ENCODE peak calls at places on chromosomes 4 and X, in six cellular contexts. Y is A549; T is CD8-positive, alpha-beta memory T cell; V is PC-3; P is Karpas-422; Z is kidney. Q is an unnamed sample.

GRCh38 chr4:160848901-160849735 is 1314.7 kb downstream of the FSTL5 start:
- DNase-seq in Y (peak), T (no peak), V (peak), P (no peak), Z (no peak), Q (no peak)

GRCh38 chr4:40471923-40472322 is 136.8 kb downstream of the CHRNA9 start:
- DNase-seq in Y (no peak), T (no peak), V (peak), P (no peak), Z (no peak), Q (no peak)

GRCh38 chr4:168615294-168615693 is 118.4 kb downstream of the PALLD start:
- DNase-seq in Y (no peak), T (no peak), V (peak), P (no peak), Z (no peak), Q (no peak)

GRCh38 chr4:30901781-30902479 is 181.8 kb downstream of the PCDH7 start:
- DNase-seq in Y (no peak), T (no peak), V (no peak), P (no peak), Z (no peak), Q (no peak)

GRCh38 chrX:140764401-140764919 is 54.9 kb downstream of the LINC00632 start:
- DNase-seq in Y (peak), T (no peak), V (peak), P (no peak), Z (peak), Q (peak)

GRCh38 chr4:85029453-85029852 is 63.0 kb upstream of the WDFY3 start:
- DNase-seq in Y (no peak), T (no peak), V (no peak), P (no peak), Z (no peak), Q (no peak)

GRCh38 chrX:39253551-39253950 is 452.3 kb downstream of the MID1IP1 start:
- DNase-seq in Y (no peak), T (no peak), V (peak), P (no peak), Z (no peak), Q (no peak)

GRCh38 chrX:37905436-37906147 is 58.2 kb upstream of the DYNLT3 start:
- DNase-seq in Y (peak), T (no peak), V (no peak), P (no peak), Z (peak), Q (no peak)

GRCh38 chrX:146707781-146708180 is 101.8 kb upstream of the CXorf51B start:
- DNase-seq in Y (no peak), T (no peak), V (no peak), P (no peak), Z (no peak), Q (no peak)

GRCh38 chrX:8815460-8816065 is 14.4 kb upstream of the FAM9A start:
- DNase-seq in Y (peak), T (no peak), V (peak), P (peak), Z (no peak), Q (peak)

GRCh38 chr4:156676116-156676851 is 295.3 kb downstream of the PDGFC start:
- DNase-seq in Y (no peak), T (no peak), V (peak), P (no peak), Z (no peak), Q (no peak)

GRCh38 chrX:134172588-134173259 is 64.3 kb upstream of the CCDC160 start:
- DNase-seq in Y (peak), T (no peak), V (no peak), P (no peak), Z (peak), Q (no peak)

GRCh38 chr4:73855406-73855805 is 2.3 kb downstream of the PF4V1 start:
- DNase-seq in Y (no peak), T (no peak), V (no peak), P (no peak), Z (no peak), Q (no peak)

GRCh38 chr4:152045781-152046571 is 285.2 kb upstream of the GATB start:
- DNase-seq in Y (peak), T (no peak), V (no peak), P (no peak), Z (peak), Q (no peak)

GRCh38 chr4:40055379-40055872 is 1.2 kb upstream of the N4BP2 start:
- DNase-seq in Y (no peak), T (no peak), V (no peak), P (peak), Z (no peak), Q (no peak)

GRCh38 chrX:25004485-25005032 is 11.2 kb downstream of the ARX start:
- DNase-seq in Y (no peak), T (no peak), V (no peak), P (no peak), Z (no peak), Q (no peak)

GRCh38 chr4:106284227-106284626 is 31.8 kb downstream of the TBCK start:
- DNase-seq in Y (no peak), T (no peak), V (no peak), P (no peak), Z (no peak), Q (no peak)
- H3K27ac ChIP-seq in Y (no peak), T (no peak), V (no peak), P (no peak), Z (no peak), Q (no peak)

GRCh38 chr4:76781698-76782595 is 116.0 kb downstream of the SOWAHB start:
- DNase-seq in Y (peak), T (no peak), V (peak), P (no peak), Z (no peak), Q (peak)
- H3K4me3 ChIP-seq in Y (no peak), T (no peak), V (peak), P (no peak), Z (no peak), Q (no peak)

GRCh38 chr4:128525387-128525786 is 237.8 kb upstream of the PGRMC2 start:
- DNase-seq in Y (no peak), T (no peak), V (peak), P (peak), Z (no peak), Q (no peak)

GRCh38 chr4:128524311-128524710 is 236.7 kb upstream of the PGRMC2 start:
- DNase-seq in Y (peak), T (no peak), V (peak), P (no peak), Z (peak), Q (no peak)

GRCh38 chr4:128528177-128528576 is 240.6 kb upstream of the PGRMC2 start:
- DNase-seq in Y (no peak), T (no peak), V (no peak), P (peak), Z (no peak), Q (no peak)

GRCh38 chr4:128527356-128527755 is 239.7 kb upstream of the PGRMC2 start:
- DNase-seq in Y (no peak), T (no peak), V (no peak), P (no peak), Z (no peak), Q (no peak)

DNA sequence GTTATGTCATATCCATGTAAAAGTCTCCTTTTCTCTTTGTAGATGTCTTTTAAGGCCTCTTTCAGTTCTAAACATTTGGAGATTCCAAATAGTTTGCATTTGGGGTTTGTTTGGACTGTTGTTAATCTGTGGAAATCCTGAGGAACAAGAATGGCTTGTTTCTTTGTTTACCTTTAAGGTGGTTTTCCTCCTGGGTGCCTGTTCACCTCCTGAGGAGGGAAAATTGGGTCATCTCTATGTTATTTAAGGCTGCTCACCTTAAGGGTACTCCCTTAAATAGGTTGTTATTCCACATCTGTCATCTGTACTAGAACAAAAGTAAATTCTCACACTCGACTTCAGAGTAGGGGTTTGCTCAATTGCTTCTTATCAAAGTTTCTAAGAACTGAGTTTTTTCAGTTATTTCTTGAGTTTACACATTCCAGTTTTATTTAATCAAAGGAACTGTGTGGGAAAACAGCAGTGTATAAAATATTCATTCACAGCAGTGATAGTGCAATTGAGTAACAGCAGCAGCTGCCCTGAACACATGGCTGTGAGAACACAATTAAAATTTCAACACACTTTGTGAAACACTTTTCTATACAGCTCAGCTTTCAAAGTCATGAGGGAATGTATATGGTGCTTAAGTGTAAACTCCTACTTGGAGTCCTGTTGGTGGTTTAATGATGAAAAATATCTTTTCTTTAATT is 238.5 kb upstream of the PGRMC2 start:
- DNase-seq in Y (no peak), T (no peak), V (peak), P (no peak), Z (no peak), Q (no peak)
- H3K27ac ChIP-seq in Y (peak), T (no peak), V (peak), P (peak), Z (no peak), Q (peak)

GRCh38 chrX:155768036-155768769 is 112.9 kb upstream of the VAMP7 start:
- DNase-seq in Y (peak), T (no peak), V (no peak), P (no peak), Z (no peak), Q (no peak)
- H3K4me3 ChIP-seq in Y (peak), T (no peak), V (no peak), P (no peak), Z (peak), Q (peak)

GRCh38 chrX:131709553-131709952 is 165.7 kb downstream of the OR13H1 start:
- DNase-seq in Y (no peak), T (no peak), V (no peak), P (peak), Z (no peak), Q (no peak)

GRCh38 chrX:131711478-131711867 is 167.6 kb downstream of the OR13H1 start:
- DNase-seq in Y (no peak), T (no peak), V (no peak), P (no peak), Z (no peak), Q (no peak)
- H3K27ac ChIP-seq in Y (peak), T (no peak), V (no peak), P (no peak), Z (no peak), Q (no peak)

GRCh38 chrX:126985027-126985426 is 165.5 kb downstream of the PRR32 start:
- DNase-seq in Y (no peak), T (no peak), V (no peak), P (no peak), Z (no peak), Q (no peak)
- H3K4me3 ChIP-seq in Y (no peak), T (no peak), V (no peak), P (no peak), Z (no peak), Q (no peak)

DNA sequence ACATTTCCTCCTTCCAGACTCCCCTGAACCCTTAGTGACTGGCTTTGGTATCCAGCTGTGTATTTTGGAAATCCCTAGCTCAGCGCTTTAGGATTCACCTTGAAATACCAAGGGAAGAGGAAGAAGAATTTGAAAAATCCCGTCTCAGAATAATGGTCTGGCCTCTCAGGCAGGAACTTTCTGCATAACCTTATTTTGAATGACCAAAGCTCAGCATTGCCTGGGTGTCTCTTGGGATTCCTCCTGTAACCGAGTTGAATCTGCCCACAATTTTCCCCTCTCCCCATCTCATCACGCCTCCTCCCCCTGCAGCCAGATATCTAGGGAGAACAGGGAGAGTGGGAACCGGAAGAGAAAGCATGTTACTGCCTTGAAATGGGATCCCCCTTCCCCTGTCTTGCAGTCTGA is 116.2 kb downstream of the SMIM20 start:
- DNase-seq in Y (no peak), T (no peak), V (no peak), P (no peak), Z (no peak), Q (no peak)
- H3K27ac ChIP-seq in Y (no peak), T (no peak), V (no peak), P (no peak), Z (no peak), Q (no peak)

GRCh38 chr4:106583108-106583507 is 214.5 kb upstream of the GIMD1 start:
- DNase-seq in Y (no peak), T (no peak), V (peak), P (no peak), Z (no peak), Q (no peak)
- H3K4me3 ChIP-seq in Y (no peak), T (no peak), V (peak), P (no peak), Z (no peak), Q (no peak)

Q was measured in AG04450.